ENCODE peak calls at places on chromosomes 3 and 15, in four cellular contexts. L is H1, G is HCT116, X is HepG2. Q is an unnamed sample.

GRCh38 chr3:50100956-50101845 is 12.5 kb downstream of the RBM5 start:
- DNase-seq in L (no peak), X (no peak), G (no peak), Q (no peak)

GRCh38 chr3:16073218-16073617 is 101.3 kb upstream of the GALNT15 start:
- DNase-seq in L (no peak), X (no peak), G (no peak), Q (no peak)

GRCh38 chr3:140387244-140387643 is 290.6 kb upstream of the TRIM42 start:
- DNase-seq in L (no peak), X (no peak), G (no peak), Q (no peak)

GRCh38 chr3:135966349-135966695 is 794 bp downstream of the PPP2R3A start:
- DNase-seq in G (no peak), X (no peak), L (no peak), Q (no peak)

GRCh38 chr15:81163961-81164800 is 30.1 kb downstream of the CFAP161 start:
- DNase-seq in X (no peak), G (no peak), L (no peak), Q (no peak)

GRCh38 chr15:62841269-62841628 is 201.3 kb upstream of the TPM1 start:
- DNase-seq in G (no peak), X (no peak), L (no peak), Q (no peak)

GRCh38 chr3:146476094-146476740 is 6.9 kb upstream of the PLSCR2 start:
- DNase-seq in X (no peak), G (no peak), L (no peak), Q (no peak)

GRCh38 chr3:9745521-9745920 is 4.2 kb upstream of the OGG1 start:
- DNase-seq in G (no peak), L (no peak), X (no peak), Q (no peak)

GRCh38 chr15:43828061-43828657 is 1.4 kb downstream of the WDR76 start:
- DNase-seq in L (no peak), X (no peak), G (no peak), Q (no peak)

GRCh38 chr15:34855397-34855796 is 60.0 kb upstream of the ACTC1 start:
- DNase-seq in X (no peak), L (no peak), G (no peak), Q (no peak)

GRCh38 chr3:81198766-81199165 is 562.7 kb downstream of the GBE1 start:
- DNase-seq in G (no peak), L (no peak), X (no peak), Q (no peak)

GRCh38 chr3:149585401-149585726 is 72.5 kb downstream of the WWTR1 start:
- DNase-seq in G (no peak), X (no peak), L (no peak), Q (no peak)

GRCh38 chr3:102225407-102226132 is 209.2 kb upstream of the ZPLD1 start:
- DNase-seq in G (peak), L (no peak), X (peak), Q (peak)

GRCh38 chr15:63043391-63044076 is 987 bp downstream of the TPM1 start:
- DNase-seq in G (no peak), L (no peak), X (no peak), Q (no peak)

GRCh38 chr3:152375546-152375945 is 106.8 kb downstream of the MBNL1 start:
- DNase-seq in G (no peak), X (no peak), L (no peak), Q (no peak)

GRCh38 chr3:126620743-126621142 is 34.2 kb downstream of the TXNRD3 start:
- DNase-seq in X (no peak), L (no peak), G (no peak), Q (no peak)

DNA sequence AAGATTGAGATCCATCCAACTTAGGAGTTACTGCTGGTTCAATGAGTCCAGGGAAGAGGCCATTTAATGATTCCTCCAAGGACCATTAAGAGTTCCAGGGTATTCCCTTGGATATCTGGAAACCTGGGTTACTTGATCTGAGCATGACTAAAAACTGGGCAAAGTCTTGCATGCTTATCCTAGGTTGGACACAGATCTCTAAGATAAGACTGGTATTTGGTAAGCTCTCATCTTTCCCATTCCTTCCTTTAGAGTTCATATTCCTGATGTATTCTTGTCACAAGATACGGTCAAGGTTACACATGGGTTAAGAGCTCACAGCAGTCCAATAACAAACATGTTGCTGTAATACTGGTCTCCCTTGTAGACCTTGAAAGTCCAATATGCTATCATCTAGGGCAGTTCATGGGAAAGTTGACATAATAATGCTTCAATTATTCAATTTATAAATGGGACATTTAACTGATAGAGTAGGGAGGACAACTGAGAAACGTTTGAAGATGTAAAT is 301.7 kb downstream of the TIGIT start:
- DNase-seq in G (no peak), L (no peak), X (peak), Q (no peak)
- TF ChIP-seq POLR2AphosphoS5 in G (no peak), L (no peak), X (no peak), Q (no peak)

GRCh38 chr3:68033850-68034249 is 379.4 kb upstream of the SUCLG2 start:
- DNase-seq in L (no peak), X (no peak), G (no peak), Q (no peak)
- H3K4me3 ChIP-seq in L (no peak), X (no peak), G (no peak), Q (no peak)

DNA sequence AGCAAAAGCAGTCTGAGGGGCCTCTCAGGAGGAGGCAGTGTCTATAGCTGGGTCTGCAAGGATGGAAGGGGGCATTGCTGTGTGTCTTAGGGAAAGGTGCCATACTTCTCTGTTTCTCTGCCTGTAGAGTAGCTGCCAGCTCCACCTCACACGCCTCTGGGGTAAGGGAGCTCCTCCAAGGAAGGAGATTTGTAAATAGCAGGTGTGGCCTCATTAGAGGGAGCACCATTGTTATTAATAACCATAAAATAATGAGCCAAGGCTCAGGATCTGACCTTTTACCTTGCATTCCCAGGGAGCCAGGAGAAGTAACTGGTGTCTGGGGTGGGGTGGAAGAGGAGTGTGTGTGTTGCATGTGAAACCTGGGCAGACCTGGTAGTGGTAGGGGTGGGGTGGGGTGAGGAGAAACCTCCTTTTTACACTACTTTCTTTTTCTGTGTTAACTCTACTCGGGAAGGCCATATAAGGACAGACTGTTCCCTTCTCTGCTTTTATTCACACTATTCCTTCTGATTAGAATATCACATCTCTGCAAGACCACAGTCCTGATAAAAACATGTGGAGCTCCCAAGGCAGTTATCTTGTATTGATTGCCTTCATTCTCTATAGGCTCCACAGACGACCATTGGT is 2.2 kb upstream of the C15orf39 start:
- DNase-seq in G (no peak), L (no peak), X (no peak), Q (no peak)
- H3K9ac ChIP-seq in G (no peak), L (no peak), X (peak), Q (no peak)

DNA sequence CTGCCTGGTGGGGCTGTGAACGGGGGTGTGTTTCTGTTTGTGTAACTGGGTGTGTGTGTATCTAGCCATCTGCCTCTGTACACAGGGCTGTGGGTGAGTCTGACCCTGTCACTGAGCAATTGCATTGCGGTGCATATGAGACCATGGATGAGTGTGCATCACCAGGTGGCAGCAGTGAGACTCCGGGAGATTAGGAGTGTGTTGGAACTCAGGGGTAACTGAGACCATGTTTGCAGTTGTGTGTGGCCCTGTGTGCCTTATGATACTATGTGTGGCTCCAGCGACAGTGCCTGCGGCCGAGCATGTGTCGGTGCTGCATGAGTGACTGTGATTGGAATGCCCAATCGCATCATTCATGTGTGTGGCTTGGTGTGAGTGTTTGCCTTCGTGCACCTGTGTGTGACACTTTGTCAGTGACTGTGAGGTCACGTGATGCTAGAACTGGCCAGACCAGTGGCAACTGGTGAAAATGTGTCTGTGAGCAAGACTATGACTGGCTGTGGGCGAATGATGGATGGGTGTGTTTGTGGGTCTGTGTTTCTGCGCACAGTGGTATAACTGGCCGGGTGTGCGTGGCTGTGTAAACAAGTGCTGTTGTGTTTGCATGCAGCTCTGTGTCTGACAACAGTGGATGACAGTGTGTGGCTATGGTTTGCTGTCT is 14.0 kb downstream of the VILL start:
- DNase-seq in G (peak), X (peak), L (peak), Q (no peak)
- TF ChIP-seq POLR2AphosphoS5 in G (no peak), X (no peak), L (no peak), Q (no peak)

GRCh38 chr15:95606551-95606950 is 723.9 kb upstream of the NR2F2 start:
- DNase-seq in G (no peak), L (no peak), X (no peak), Q (peak)

GRCh38 chr15:95605098-95605497 is 725.4 kb upstream of the NR2F2 start:
- DNase-seq in G (no peak), X (no peak), L (no peak), Q (no peak)

GRCh38 chr15:95604634-95605036 is 725.9 kb upstream of the NR2F2 start:
- DNase-seq in X (no peak), L (no peak), G (no peak), Q (peak)

GRCh38 chr15:95601525-95601924 is 729.0 kb upstream of the NR2F2 start:
- DNase-seq in L (no peak), X (no peak), G (no peak), Q (peak)

DNA sequence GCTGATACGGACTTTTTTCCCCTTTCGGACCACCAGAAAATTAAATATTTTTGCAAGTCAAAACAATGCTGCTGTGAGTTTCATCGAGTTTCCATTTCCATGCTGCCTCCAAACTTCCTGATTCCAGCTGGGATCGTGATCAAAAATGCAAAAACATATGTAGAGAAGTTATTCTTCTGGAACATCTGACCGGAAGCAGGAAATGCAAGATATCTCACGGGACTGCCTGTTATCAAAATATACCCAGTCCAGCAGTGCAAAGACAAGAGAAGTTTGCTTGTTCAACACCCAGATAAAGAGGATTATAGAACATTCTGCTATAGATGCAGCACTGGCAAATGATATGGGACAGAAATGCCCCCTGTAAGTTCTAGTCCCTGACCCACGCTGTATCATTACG is 726.7 kb upstream of the NR2F2 start:
- DNase-seq in L (no peak), X (no peak), G (no peak), Q (peak)
- H3K4me3 ChIP-seq in L (no peak), X (no peak), G (no peak), Q (peak)